ENCODE peak calls at places on chromosomes 5 and 9, in nine cellular contexts. One of them, this sample, is unnamed.

GRCh38 chr9:38670542-38671371 is 49.2 kb downstream of the FAM240B start:
- DNase-seq in upper lobe of right lung: no peak
- DNase-seq in body of pancreas: no peak
- DNase-seq in GM10248: no peak
- DNase-seq in colonic mucosa: no peak
- DNase-seq in HFFc6: no peak
- DNase-seq in progenitor cell of endocrine pancreas: no peak
- DNase-seq in CD8-positive, alpha-beta T cell: no peak
- DNase-seq in GM20000: no peak
- DNase-seq in this sample: no peak

GRCh38 chr9:13778486-13779110 is 499.1 kb upstream of the MPDZ start:
- DNase-seq in body of pancreas: no peak
- DNase-seq in HFFc6: no peak
- DNase-seq in colonic mucosa: no peak
- DNase-seq in progenitor cell of endocrine pancreas: no peak
- DNase-seq in GM20000: no peak
- DNase-seq in GM10248: no peak
- DNase-seq in upper lobe of right lung: no peak
- DNase-seq in CD8-positive, alpha-beta T cell: no peak
- DNase-seq in this sample: no peak

GRCh38 chr5:142671801-142672200 is 14.1 kb downstream of the FGF1 start:
- DNase-seq in progenitor cell of endocrine pancreas: no peak
- DNase-seq in colonic mucosa: no peak
- DNase-seq in GM10248: no peak
- DNase-seq in GM20000: no peak
- DNase-seq in HFFc6: peak
- DNase-seq in upper lobe of right lung: no peak
- DNase-seq in body of pancreas: no peak
- DNase-seq in CD8-positive, alpha-beta T cell: no peak
- DNase-seq in this sample: no peak

GRCh38 chr9:7783635-7784063 is 15.9 kb downstream of the DMAC1 start:
- DNase-seq in CD8-positive, alpha-beta T cell: no peak
- DNase-seq in GM20000: no peak
- DNase-seq in GM10248: no peak
- DNase-seq in upper lobe of right lung: no peak
- DNase-seq in body of pancreas: no peak
- DNase-seq in progenitor cell of endocrine pancreas: no peak
- DNase-seq in colonic mucosa: no peak
- DNase-seq in HFFc6: no peak
- DNase-seq in this sample: no peak

GRCh38 chr5:172905346-172905756 is 53.9 kb upstream of the RPL26L1 start:
- DNase-seq in HFFc6: no peak
- DNase-seq in upper lobe of right lung: no peak
- DNase-seq in CD8-positive, alpha-beta T cell: no peak
- DNase-seq in GM10248: no peak
- DNase-seq in progenitor cell of endocrine pancreas: no peak
- DNase-seq in GM20000: no peak
- DNase-seq in body of pancreas: no peak
- DNase-seq in colonic mucosa: no peak
- DNase-seq in this sample: no peak

GRCh38 chr5:8332666-8333444 is 463.9 kb downstream of the MTRR start:
- DNase-seq in HFFc6: no peak
- DNase-seq in colonic mucosa: no peak
- DNase-seq in upper lobe of right lung: no peak
- DNase-seq in CD8-positive, alpha-beta T cell: no peak
- DNase-seq in body of pancreas: no peak
- DNase-seq in progenitor cell of endocrine pancreas: no peak
- DNase-seq in GM10248: no peak
- DNase-seq in GM20000: no peak
- DNase-seq in this sample: no peak

GRCh38 chr9:72834994-72835393 is 117.9 kb downstream of the ALDH1A1 start:
- DNase-seq in HFFc6: no peak
- DNase-seq in upper lobe of right lung: no peak
- DNase-seq in GM20000: no peak
- DNase-seq in GM10248: no peak
- DNase-seq in body of pancreas: no peak
- DNase-seq in progenitor cell of endocrine pancreas: no peak
- DNase-seq in CD8-positive, alpha-beta T cell: no peak
- DNase-seq in colonic mucosa: no peak
- DNase-seq in this sample: no peak

GRCh38 chr9:127067603-127068220 is 54.7 kb downstream of the ANGPTL2 start:
- DNase-seq in HFFc6: no peak
- DNase-seq in colonic mucosa: no peak
- DNase-seq in progenitor cell of endocrine pancreas: no peak
- DNase-seq in body of pancreas: no peak
- DNase-seq in GM20000: no peak
- DNase-seq in upper lobe of right lung: no peak
- DNase-seq in GM10248: no peak
- DNase-seq in CD8-positive, alpha-beta T cell: no peak
- DNase-seq in this sample: no peak

GRCh38 chr9:27108981-27109541 is at the start of gene TEK:
- DNase-seq in progenitor cell of endocrine pancreas: no peak
- DNase-seq in HFFc6: no peak
- DNase-seq in GM10248: no peak
- DNase-seq in body of pancreas: no peak
- DNase-seq in colonic mucosa: no peak
- DNase-seq in GM20000: no peak
- DNase-seq in CD8-positive, alpha-beta T cell: no peak
- DNase-seq in upper lobe of right lung: no peak
- DNase-seq in this sample: no peak

GRCh38 chr5:9198399-9198798 is 347.5 kb downstream of the SEMA5A start:
- DNase-seq in progenitor cell of endocrine pancreas: peak
- DNase-seq in CD8-positive, alpha-beta T cell: no peak
- DNase-seq in HFFc6: peak
- DNase-seq in body of pancreas: no peak
- DNase-seq in GM20000: no peak
- DNase-seq in upper lobe of right lung: no peak
- DNase-seq in colonic mucosa: no peak
- DNase-seq in GM10248: no peak
- DNase-seq in this sample: no peak

GRCh38 chr5:163347671-163348070 is 89.7 kb upstream of the CCNG1 start:
- DNase-seq in body of pancreas: peak
- DNase-seq in progenitor cell of endocrine pancreas: peak
- DNase-seq in GM20000: peak
- DNase-seq in upper lobe of right lung: no peak
- DNase-seq in HFFc6: peak
- DNase-seq in CD8-positive, alpha-beta T cell: peak
- DNase-seq in colonic mucosa: peak
- DNase-seq in GM10248: peak
- DNase-seq in this sample: no peak

DNA sequence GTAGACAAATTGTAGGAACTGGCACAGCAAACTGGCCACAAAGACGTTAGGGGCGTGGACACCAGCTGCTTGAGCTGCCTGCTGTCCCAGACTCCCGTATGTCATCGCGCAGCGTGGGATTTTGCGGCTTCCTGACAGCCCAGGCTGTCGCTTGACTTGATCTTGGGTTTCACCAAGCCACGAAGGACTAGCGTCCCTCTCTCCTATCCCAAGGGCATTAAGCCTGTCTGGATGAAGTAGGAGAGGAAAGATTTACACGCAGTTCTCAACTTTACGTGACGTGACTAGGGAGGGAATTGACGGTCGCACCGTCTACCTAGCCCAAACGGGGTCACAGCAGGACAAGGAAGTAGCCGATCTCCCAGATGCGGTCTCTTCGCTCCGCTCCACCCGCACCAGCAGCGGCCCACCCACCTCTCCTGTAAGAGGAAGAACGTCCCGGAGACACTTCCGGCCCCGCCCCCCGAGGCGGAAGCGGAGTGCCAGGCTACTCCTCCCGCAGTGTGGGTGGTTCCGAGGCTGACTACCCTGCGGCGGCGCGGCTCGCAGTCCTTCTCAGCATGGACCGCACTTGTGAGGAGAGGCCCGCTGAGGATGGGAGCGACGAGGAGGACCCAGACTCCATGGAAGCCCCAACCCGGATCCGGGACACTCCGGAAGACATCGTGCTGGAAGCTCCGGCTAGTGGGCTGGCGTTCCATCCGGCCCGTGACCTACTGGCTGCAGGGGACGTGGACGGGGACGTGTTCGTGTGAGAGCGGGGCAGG is at the start of gene WDR55:
- DNase-seq in upper lobe of right lung: peak
- DNase-seq in GM10248: peak
- DNase-seq in body of pancreas: peak
- DNase-seq in HFFc6: peak
- DNase-seq in GM20000: peak
- DNase-seq in CD8-positive, alpha-beta T cell: peak
- DNase-seq in colonic mucosa: peak
- DNase-seq in progenitor cell of endocrine pancreas: peak
- DNase-seq in this sample: peak
- TF ChIP-seq CTCF in upper lobe of right lung: no peak
- TF ChIP-seq CTCF in GM10248: no peak
- TF ChIP-seq CTCF in body of pancreas: no peak
- TF ChIP-seq CTCF in HFFc6: no peak
- TF ChIP-seq CTCF in GM20000: no peak
- TF ChIP-seq CTCF in CD8-positive, alpha-beta T cell: no peak
- TF ChIP-seq CTCF in colonic mucosa: no peak
- TF ChIP-seq CTCF in progenitor cell of endocrine pancreas: no peak
- TF ChIP-seq CTCF in this sample: no peak

GRCh38 chr5:94884294-94884693 is 265.8 kb downstream of the SLF1 start:
- DNase-seq in GM10248: no peak
- DNase-seq in progenitor cell of endocrine pancreas: no peak
- DNase-seq in HFFc6: no peak
- DNase-seq in upper lobe of right lung: no peak
- DNase-seq in CD8-positive, alpha-beta T cell: no peak
- DNase-seq in colonic mucosa: no peak
- DNase-seq in GM20000: no peak
- DNase-seq in body of pancreas: no peak
- DNase-seq in this sample: no peak
- TF ChIP-seq CTCF in GM10248: no peak
- TF ChIP-seq CTCF in progenitor cell of endocrine pancreas: no peak
- TF ChIP-seq CTCF in HFFc6: no peak
- TF ChIP-seq CTCF in upper lobe of right lung: no peak
- TF ChIP-seq CTCF in CD8-positive, alpha-beta T cell: no peak
- TF ChIP-seq CTCF in colonic mucosa: no peak
- TF ChIP-seq CTCF in GM20000: no peak
- TF ChIP-seq CTCF in body of pancreas: no peak
- TF ChIP-seq CTCF in this sample: no peak

DNA sequence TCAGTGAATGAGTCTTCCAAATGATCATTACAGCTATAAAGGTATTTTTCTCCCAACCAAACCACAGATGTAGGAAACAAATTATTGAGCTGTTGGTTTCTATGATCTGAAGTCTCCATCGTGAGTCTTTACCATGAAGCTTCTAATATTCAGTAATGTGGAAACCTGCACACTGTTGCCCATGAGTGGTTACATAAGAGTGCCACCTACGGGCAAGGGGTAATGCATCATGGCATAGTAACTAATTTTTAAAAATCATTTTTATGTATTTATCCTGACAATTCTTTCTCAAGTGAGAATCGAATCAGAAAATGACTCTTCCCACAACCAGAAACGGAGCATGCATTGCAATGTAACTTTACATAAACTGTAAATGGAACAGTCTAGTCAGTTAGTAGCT is 282.5 kb upstream of the SMARCA2 start:
- DNase-seq in body of pancreas: no peak
- DNase-seq in upper lobe of right lung: no peak
- DNase-seq in GM10248: no peak
- DNase-seq in GM20000: peak
- DNase-seq in CD8-positive, alpha-beta T cell: no peak
- DNase-seq in HFFc6: no peak
- DNase-seq in progenitor cell of endocrine pancreas: no peak
- DNase-seq in colonic mucosa: no peak
- DNase-seq in this sample: no peak
- TF ChIP-seq CTCF in body of pancreas: peak
- TF ChIP-seq CTCF in upper lobe of right lung: no peak
- TF ChIP-seq CTCF in GM10248: peak
- TF ChIP-seq CTCF in GM20000: no peak
- TF ChIP-seq CTCF in CD8-positive, alpha-beta T cell: no peak
- TF ChIP-seq CTCF in HFFc6: no peak
- TF ChIP-seq CTCF in progenitor cell of endocrine pancreas: no peak
- TF ChIP-seq CTCF in colonic mucosa: no peak
- TF ChIP-seq CTCF in this sample: no peak

GRCh38 chr5:170633235-170634041 is 129.6 kb downstream of the KCNIP1 start:
- DNase-seq in HFFc6: peak
- DNase-seq in body of pancreas: peak
- DNase-seq in progenitor cell of endocrine pancreas: no peak
- DNase-seq in colonic mucosa: peak
- DNase-seq in GM10248: no peak
- DNase-seq in GM20000: no peak
- DNase-seq in CD8-positive, alpha-beta T cell: no peak
- DNase-seq in upper lobe of right lung: peak
- DNase-seq in this sample: peak

GRCh38 chr5:170631471-170632195 is 127.8 kb downstream of the KCNIP1 start:
- DNase-seq in HFFc6: no peak
- DNase-seq in GM20000: no peak
- DNase-seq in progenitor cell of endocrine pancreas: peak
- DNase-seq in body of pancreas: peak
- DNase-seq in upper lobe of right lung: peak
- DNase-seq in GM10248: no peak
- DNase-seq in CD8-positive, alpha-beta T cell: no peak
- DNase-seq in colonic mucosa: no peak
- DNase-seq in this sample: peak

GRCh38 chr5:170632985-170633234 is 129.1 kb downstream of the KCNIP1 start:
- DNase-seq in colonic mucosa: peak
- DNase-seq in body of pancreas: peak
- DNase-seq in GM20000: peak
- DNase-seq in upper lobe of right lung: peak
- DNase-seq in GM10248: peak
- DNase-seq in CD8-positive, alpha-beta T cell: peak
- DNase-seq in HFFc6: no peak
- DNase-seq in progenitor cell of endocrine pancreas: peak
- DNase-seq in this sample: peak

GRCh38 chr5:170630711-170631141 is 126.9 kb downstream of the KCNIP1 start:
- DNase-seq in GM20000: no peak
- DNase-seq in upper lobe of right lung: no peak
- DNase-seq in progenitor cell of endocrine pancreas: no peak
- DNase-seq in GM10248: no peak
- DNase-seq in colonic mucosa: no peak
- DNase-seq in body of pancreas: no peak
- DNase-seq in CD8-positive, alpha-beta T cell: no peak
- DNase-seq in HFFc6: no peak
- DNase-seq in this sample: peak

DNA sequence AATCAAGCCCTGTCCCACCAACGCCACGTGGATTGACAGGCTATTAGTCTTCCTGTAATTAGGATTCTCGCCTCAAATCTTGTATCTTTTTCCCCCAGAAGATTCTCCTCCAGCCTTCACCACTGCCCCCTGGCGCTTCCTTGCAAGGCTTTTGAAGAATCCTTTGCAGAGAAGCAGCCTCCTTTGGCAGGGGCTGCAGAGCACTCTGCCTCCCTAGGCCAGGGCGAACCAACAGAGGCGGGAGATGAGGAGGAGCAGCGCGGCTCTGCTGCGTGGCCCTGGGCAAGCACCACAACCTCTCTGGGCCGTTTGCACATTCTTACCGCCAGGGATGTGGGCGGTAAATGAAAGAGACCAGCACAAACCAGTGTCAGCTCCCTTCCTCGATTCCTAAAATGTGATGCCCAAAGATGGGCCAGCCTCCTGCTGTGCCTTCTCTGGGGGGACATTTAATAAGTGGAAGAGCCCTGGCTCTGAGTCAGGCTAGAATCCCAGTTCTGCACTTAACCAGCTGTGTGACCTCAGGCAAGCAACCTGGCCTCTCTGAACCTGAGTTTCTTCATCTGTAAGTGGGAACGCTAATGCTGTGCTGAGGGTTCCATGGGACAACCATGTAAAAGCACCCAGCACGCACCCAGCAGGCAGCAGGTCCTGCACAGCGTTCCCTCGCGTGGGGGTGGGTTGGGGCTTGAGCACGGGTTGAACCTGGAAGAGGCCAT is 128.6 kb downstream of the KCNIP1 start:
- DNase-seq in progenitor cell of endocrine pancreas: no peak
- DNase-seq in GM20000: no peak
- DNase-seq in CD8-positive, alpha-beta T cell: no peak
- DNase-seq in upper lobe of right lung: peak
- DNase-seq in GM10248: no peak
- DNase-seq in body of pancreas: no peak
- DNase-seq in colonic mucosa: no peak
- DNase-seq in HFFc6: no peak
- DNase-seq in this sample: no peak
- TF ChIP-seq CTCF in progenitor cell of endocrine pancreas: no peak
- TF ChIP-seq CTCF in GM20000: no peak
- TF ChIP-seq CTCF in CD8-positive, alpha-beta T cell: no peak
- TF ChIP-seq CTCF in upper lobe of right lung: no peak
- TF ChIP-seq CTCF in GM10248: no peak
- TF ChIP-seq CTCF in body of pancreas: no peak
- TF ChIP-seq CTCF in colonic mucosa: no peak
- TF ChIP-seq CTCF in HFFc6: no peak
- TF ChIP-seq CTCF in this sample: no peak